ENCODE peak calls at places on chromosomes 2 and 18, in four cellular contexts. Z is HCT116, F is transverse colon, A is A549. U is an unnamed sample.

GRCh38 chr18:74942319-74942910 is 266.5 kb downstream of the PTGR3 start:
- DNase-seq in Z (no peak), A (no peak), F (no peak), U (no peak)

GRCh38 chr2:234960091-234961088 is 8.6 kb downstream of the SH3BP4 start:
- DNase-seq in F (no peak), Z (no peak), A (no peak), U (no peak)

GRCh38 chr2:46193356-46193755 is 103.9 kb upstream of the EPAS1 start:
- DNase-seq in Z (no peak), A (no peak), F (no peak), U (no peak)

GRCh38 chr18:67359868-67360838 is 156.4 kb downstream of the DSEL start:
- DNase-seq in F (peak), A (peak), Z (no peak), U (peak)

GRCh38 chr2:106039634-106040033 is 154.5 kb downstream of the UXS1 start:
- DNase-seq in A (no peak), Z (no peak), F (peak), U (no peak)

GRCh38 chr2:39153312-39153711 is 32.5 kb upstream of the SOS1 start:
- DNase-seq in Z (no peak), A (no peak), F (no peak), U (no peak)

GRCh38 chr2:209687261-209687660 is 84.4 kb upstream of the UNC80 start:
- DNase-seq in A (no peak), F (no peak), Z (no peak), U (no peak)

GRCh38 chr18:21914739-21915319 is 174.2 kb downstream of the MIB1 start:
- DNase-seq in Z (peak), F (peak), A (peak), U (peak)

GRCh38 chr2:61658841-61659780 is 121.0 kb upstream of the XPO1 start:
- DNase-seq in Z (peak), A (peak), F (no peak), U (peak)

GRCh38 chr2:20135631-20136050 is 84.2 kb upstream of the LAPTM4A start:
- DNase-seq in A (peak), F (peak), Z (peak), U (peak)

GRCh38 chr2:119552902-119553301 is 8.7 kb downstream of the CFAP221 start:
- DNase-seq in A (no peak), F (no peak), Z (no peak), U (no peak)

GRCh38 chr2:26001743-26002341 is 19.5 kb upstream of the KIF3C start:
- DNase-seq in F (peak), Z (no peak), A (peak), U (no peak)

GRCh38 chr2:201707753-201708152 is 9.3 kb upstream of the MPP4 start:
- DNase-seq in F (no peak), Z (no peak), A (peak), U (no peak)

GRCh38 chr2:238202326-238203103 is 980 bp downstream of the ILKAP start:
- DNase-seq in F (no peak), Z (no peak), A (no peak), U (peak)

GRCh38 chr2:84958135-84959044 is 12.6 kb upstream of the KCMF1 start:
- DNase-seq in A (peak), F (peak), Z (peak), U (no peak)

GRCh38 chr2:231172020-231172419 is 26.4 kb upstream of the ARMC9 start:
- DNase-seq in F (no peak), Z (no peak), A (no peak), U (no peak)

GRCh38 chr18:79302120-79302519 is 93.6 kb upstream of the NFATC1 start:
- DNase-seq in F (peak), Z (no peak), A (no peak), U (no peak)

GRCh38 chr2:915979-916378 is 34.7 kb upstream of the SNTG2 start:
- DNase-seq in F (no peak), A (no peak), Z (no peak), U (no peak)

GRCh38 chr2:164897521-164898260 is 56.1 kb upstream of the COBLL1 start:
- DNase-seq in Z (no peak), A (no peak), F (no peak), U (no peak)

GRCh38 chr2:9820020-9820973 is 23.0 kb upstream of the TAF1B start:
- DNase-seq in F (no peak), Z (no peak), A (peak), U (no peak)

GRCh38 chr2:171687287-171688128 is at the start of gene DYNC1I2:
- DNase-seq in F (peak), Z (peak), A (peak), U (peak)
- TF ChIP-seq POLR2A in F (peak), Z (no peak), A (peak), U (peak)

GRCh38 chr2:168455692-168456525 is at the start of gene CERS6:
- DNase-seq in A (peak), Z (peak), F (peak), U (peak)
- TF ChIP-seq POLR2A in A (peak), Z (peak), F (peak), U (peak)

DNA sequence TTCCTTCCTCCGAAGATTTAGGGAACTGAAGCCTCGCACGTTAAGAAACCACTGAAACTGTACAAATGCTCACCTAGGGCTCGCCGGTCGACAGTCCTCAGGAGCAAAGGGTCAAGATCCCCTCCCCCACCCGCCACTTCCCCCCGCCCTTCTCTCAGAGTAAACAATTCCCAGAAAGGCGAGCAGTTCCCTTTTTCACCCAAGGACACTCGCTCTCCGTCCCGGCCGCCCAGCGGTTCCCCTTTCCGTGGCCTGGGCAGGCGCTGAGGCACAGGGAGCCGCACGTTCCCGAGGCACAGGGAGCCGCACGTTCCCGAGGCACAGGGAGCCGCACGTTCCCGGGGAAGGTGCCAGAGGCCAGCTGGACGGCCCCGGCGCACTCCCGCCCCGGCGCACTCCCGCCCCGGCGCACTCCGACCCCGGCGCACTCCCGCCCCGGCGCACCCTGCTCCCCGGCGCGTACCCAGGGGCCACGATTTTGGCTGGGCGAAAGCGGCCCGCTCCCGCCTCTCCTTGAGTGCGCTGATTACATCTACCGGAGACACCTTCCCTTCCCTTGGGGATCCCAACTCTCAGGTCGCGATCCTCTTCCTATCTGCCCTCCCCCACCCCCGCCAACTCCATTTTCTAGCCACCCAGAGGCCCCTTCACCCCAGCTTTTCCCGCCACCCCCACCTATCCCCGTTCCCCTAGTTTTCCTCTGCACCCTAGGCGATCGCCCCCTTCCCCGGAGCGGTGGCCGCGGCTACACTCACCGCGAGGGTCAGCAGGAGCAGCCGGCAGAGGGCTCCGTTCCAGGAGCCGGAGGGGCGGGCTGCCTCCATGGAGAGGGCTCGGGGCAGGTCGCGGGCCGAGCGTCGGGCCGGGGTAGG is 837 bp downstream of the DSC2 start:
- DNase-seq in A (peak), Z (no peak), F (peak), U (peak)
- TF ChIP-seq POLR2A in A (no peak), Z (no peak), F (peak), U (no peak)

DNA sequence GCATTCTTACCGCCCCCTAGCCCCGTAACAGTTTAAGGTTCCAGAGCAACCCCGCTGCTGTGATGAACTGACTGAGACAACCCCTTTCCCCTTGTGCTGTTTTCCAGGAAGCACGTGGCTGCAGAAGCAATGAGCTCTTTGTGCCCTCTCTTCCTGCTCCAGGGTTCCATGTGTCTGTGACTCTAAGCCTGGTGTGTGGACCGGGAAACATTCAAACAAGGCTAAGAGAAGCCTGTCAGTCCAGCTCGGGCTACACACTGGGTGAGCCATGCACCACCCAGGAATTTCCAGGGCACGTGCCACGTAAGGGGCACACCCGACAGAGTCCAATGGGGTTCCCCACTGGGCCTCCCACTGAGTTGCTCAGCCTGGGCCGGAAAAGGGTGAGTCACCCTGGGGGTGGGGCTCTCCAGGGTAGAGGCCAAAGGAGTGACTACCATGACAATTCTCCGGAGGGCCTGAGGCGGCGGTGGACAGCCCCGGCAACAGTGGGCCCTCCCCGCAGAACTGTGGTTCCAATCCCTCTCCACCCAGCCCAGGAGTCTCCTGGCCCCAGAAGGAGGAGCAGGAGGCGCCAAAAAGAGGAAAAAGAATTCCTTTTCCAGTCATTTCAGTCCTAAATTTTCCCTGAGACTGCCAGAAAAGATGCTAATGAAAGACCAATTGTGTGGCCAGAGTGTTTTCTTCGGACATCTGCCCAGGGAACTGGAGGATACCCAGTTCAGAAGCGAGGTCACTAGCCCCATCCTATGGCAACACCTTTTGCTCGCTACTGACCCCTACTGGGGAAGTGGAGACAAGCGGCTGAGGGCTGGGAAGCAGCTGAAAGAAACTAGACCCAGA is 157.8 kb upstream of the SLC1A4 start:
- DNase-seq in F (peak), Z (peak), A (peak), U (peak)
- TF ChIP-seq POLR2A in F (peak), Z (peak), A (no peak), U (no peak)

GRCh38 chr2:127429844-127430425 is 11.7 kb downstream of the PROC start:
- DNase-seq in F (no peak), Z (no peak), A (no peak), U (no peak)
- TF ChIP-seq POLR2A in F (no peak), Z (no peak), A (no peak), U (no peak)

GRCh38 chr2:74587664-74588277 is 33.3 kb downstream of the DOK1 start:
- DNase-seq in Z (peak), F (peak), A (peak), U (peak)
- TF ChIP-seq POLR2A in Z (no peak), F (no peak), A (no peak), U (no peak)

GRCh38 chr2:239351687-239352086 is 49.1 kb downstream of the HDAC4 start:
- DNase-seq in Z (no peak), F (no peak), A (no peak), U (no peak)

GRCh38 chr2:239345251-239345650 is 55.6 kb downstream of the HDAC4 start:
- DNase-seq in Z (no peak), F (no peak), A (no peak), U (no peak)

GRCh38 chr2:239346676-239347075 is 54.1 kb downstream of the HDAC4 start:
- DNase-seq in F (no peak), A (no peak), Z (no peak), U (no peak)

GRCh38 chr2:239349448-239350135 is 51.2 kb downstream of the HDAC4 start:
- DNase-seq in A (no peak), Z (no peak), F (no peak), U (no peak)

GRCh38 chr2:239348563-239349447 is 52.0 kb downstream of the HDAC4 start:
- DNase-seq in A (no peak), Z (no peak), F (peak), U (no peak)
- TF ChIP-seq POLR2A in A (no peak), Z (no peak), F (peak), U (no peak)